ENCODE peak calls at places on chromosomes 13 and 19, in five cellular contexts. P, F, O, I and Z are unnamed samples.
A peak's percentile ranks its signal among the peaks of the same experiment; 100 is the strongest.

GRCh38 chr19:14366529-14366928 is 14.7 kb upstream of the ADGRE5 start:
- DNase-seq in P (peak; percentile 83), F (peak; percentile 67), O (peak; percentile 68), I (peak; percentile 48), Z (peak; percentile 75)

GRCh38 chr19:56639217-56639616 is 3.7 kb upstream of the SMIM17 start:
- DNase-seq in P (peak; percentile 28), F (peak; percentile 21), O (peak; percentile 3), I (peak; percentile 10), Z (no peak)

GRCh38 chr13:84037937-84038464 is 155.7 kb upstream of the SLITRK1 start:
- DNase-seq in P (no peak), F (no peak), O (no peak), I (no peak), Z (no peak)

GRCh38 chr13:114027046-114027760 is 53.3 kb upstream of the C13orf46 start:
- DNase-seq in P (peak; percentile 86), F (peak; percentile 27), O (peak; percentile 69), I (peak; percentile 53), Z (no peak)

GRCh38 chr13:109010912-109011311 is 381.5 kb downstream of the MYO16 start:
- DNase-seq in P (no peak), F (no peak), O (no peak), I (no peak), Z (no peak)

GRCh38 chr19:39599116-39599515 is 3.2 kb upstream of the LGALS13 start:
- DNase-seq in P (no peak), F (peak; percentile 33), O (peak; percentile 27), I (peak; percentile 16), Z (peak; percentile 19)

GRCh38 chr13:20053891-20054290 is 95.4 kb downstream of the ZMYM2 start:
- DNase-seq in P (no peak), F (no peak), O (no peak), I (no peak), Z (no peak)

GRCh38 chr19:3618144-3618810 is 8.3 kb downstream of the CACTIN start:
- DNase-seq in P (peak; percentile 95), F (peak; percentile 77), O (peak; percentile 29), I (peak; percentile 23), Z (no peak)

GRCh38 chr13:109627649-109628048 is 158.7 kb downstream of the IRS2 start:
- DNase-seq in P (no peak), F (no peak), O (no peak), I (no peak), Z (no peak)

GRCh38 chr19:31264379-31264778 is 84.9 kb downstream of the TSHZ3 start:
- DNase-seq in P (peak; percentile 22), F (no peak), O (no peak), I (no peak), Z (no peak)

GRCh38 chr19:40542197-40542859 is 34.3 kb upstream of the SHKBP1 start:
- DNase-seq in P (peak; percentile 84), F (no peak), O (peak; percentile 60), I (peak; percentile 25), Z (peak; percentile 74)

GRCh38 chr13:41467546-41467945 is 10.2 kb downstream of the RGCC start:
- DNase-seq in P (no peak), F (no peak), O (no peak), I (no peak), Z (no peak)

GRCh38 chr19:15583346-15583745 is 31.7 kb upstream of the CYP4F8 start:
- DNase-seq in P (no peak), F (no peak), O (no peak), I (no peak), Z (no peak)

GRCh38 chr13:77751513-77752456 is 54.3 kb downstream of the SLAIN1 start:
- DNase-seq in P (no peak), F (peak; percentile 72), O (peak; percentile 37), I (peak; percentile 29), Z (no peak)

GRCh38 chr13:28282451-28282850 is 144.1 kb downstream of the PAN3 start:
- DNase-seq in P (no peak), F (no peak), O (no peak), I (no peak), Z (no peak)

GRCh38 chr13:45456196-45456972 is 8.4 kb upstream of the COG3 start:
- DNase-seq in P (no peak), F (peak; percentile 53), O (peak; percentile 69), I (peak; percentile 64), Z (peak; percentile 12)

GRCh38 chr19:485583-486236 is 10.6 kb upstream of the MADCAM1 start:
- DNase-seq in P (no peak), F (peak; percentile 52), O (no peak), I (peak; percentile 36), Z (peak; percentile 46)

GRCh38 chr13:23202383-23202782 is 21.6 kb downstream of the SGCG start:
- DNase-seq in P (no peak), F (no peak), O (no peak), I (peak; percentile 7), Z (no peak)

GRCh38 chr19:54502518-54503048 is at the start of gene LAIR2:
- DNase-seq in P (no peak), F (no peak), O (no peak), I (no peak), Z (no peak)

GRCh38 chr13:59424661-59425060 is 739.1 kb downstream of the DIAPH3 start:
- DNase-seq in P (no peak), F (peak; percentile 72), O (peak; percentile 69), I (peak; percentile 62), Z (no peak)

DNA sequence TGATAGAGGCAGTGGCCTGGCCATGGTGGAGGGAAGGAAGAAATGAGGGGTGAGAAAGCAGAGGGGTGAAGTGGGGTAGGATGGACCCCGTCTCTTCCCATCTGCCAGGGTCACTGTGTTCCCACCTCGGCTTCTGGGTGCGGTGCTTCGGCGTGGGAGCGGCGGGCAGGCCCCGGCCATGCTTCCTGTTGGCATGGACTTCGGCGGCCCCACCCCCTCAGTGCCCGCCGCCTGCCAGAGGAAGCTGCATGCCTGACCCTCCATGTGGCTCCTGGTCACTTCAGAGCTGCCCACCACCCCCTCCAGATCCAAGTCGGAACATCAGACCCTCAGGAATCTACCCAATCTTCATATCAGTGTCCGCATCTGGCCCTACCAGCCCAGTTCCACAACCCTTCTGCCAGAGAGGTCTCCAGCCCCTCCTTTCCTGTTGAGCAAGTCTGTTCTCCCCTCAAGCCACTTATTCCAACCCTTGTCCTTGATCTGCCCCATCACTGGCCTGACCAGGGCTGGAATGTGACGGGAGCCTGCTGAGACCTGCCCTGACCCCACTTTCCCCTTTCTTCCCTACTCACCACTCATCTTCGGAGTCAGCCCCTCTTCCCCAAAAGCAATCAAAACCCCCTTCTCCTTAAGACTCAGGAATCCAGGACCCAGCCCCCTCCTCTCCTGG is 1.5 kb downstream of the KCNN4 start:
- DNase-seq in P (no peak), F (no peak), O (no peak), I (no peak), Z (no peak)
- H3K4me3 ChIP-seq in P (no peak overlapping the region), F (no peak overlapping the region), O (no peak overlapping the region), I (no peak overlapping the region), Z (no peak overlapping the region)

GRCh38 chr13:38013676-38014075 is 144.1 kb upstream of the TRPC4 start:
- DNase-seq in P (no peak), F (no peak), O (no peak), I (no peak), Z (no peak)

GRCh38 chr13:38012096-38012495 is 142.5 kb upstream of the TRPC4 start:
- DNase-seq in P (no peak), F (no peak), O (no peak), I (no peak), Z (no peak)

GRCh38 chr13:38017320-38017719 is 147.7 kb upstream of the TRPC4 start:
- DNase-seq in P (no peak), F (no peak), O (no peak), I (no peak), Z (no peak)
- H3K9me3 ChIP-seq in P (peaks cover 2% of the 10 kb centered on the region), F (peaks cover 18% of the 10 kb centered on the region), O (no peaks in the 10 kb centered on the region), I (no peaks in the 10 kb centered on the region), Z (peaks cover 15% of the 10 kb centered on the region)

DNA sequence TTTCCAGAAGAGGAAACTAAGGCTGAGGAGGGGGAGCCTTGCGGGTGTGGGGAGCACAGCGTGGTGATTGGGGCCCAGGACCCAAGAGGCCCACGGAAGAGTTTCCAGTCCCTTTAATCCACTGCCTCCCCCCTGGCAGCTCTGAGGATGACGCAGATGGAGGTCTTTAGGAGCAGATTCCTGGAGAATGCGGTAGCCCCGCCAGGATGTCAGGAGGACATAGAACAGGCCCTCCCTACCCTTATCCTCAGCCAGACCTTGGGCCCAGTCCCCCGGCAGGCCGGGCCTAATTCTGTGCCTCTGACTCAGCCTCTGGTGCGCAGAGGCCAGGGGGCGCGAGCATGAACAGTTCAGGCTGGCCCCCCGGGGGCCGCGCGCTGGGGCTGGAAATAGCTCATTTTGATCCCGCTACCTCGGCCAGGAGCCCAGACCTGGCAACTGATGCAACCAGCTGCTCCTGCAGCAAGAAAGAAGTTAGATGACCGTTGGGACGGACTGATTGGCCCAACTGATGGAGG is 461 bp upstream of the HSPB6 start:
- DNase-seq in P (peak; percentile 94), F (peak; percentile 95), O (peak; percentile 96), I (peak; percentile 96), Z (peak; percentile 99)
- H3K4me3 ChIP-seq in P (no peak overlapping the region), F (peak overlapping the region; percentile 98), O (peak overlapping the region; percentile 1), I (no peak overlapping the region), Z (peak overlapping the region; percentile 93)

GRCh38 chr19:58166268-58166667 is 15.7 kb upstream of the ZNF329 start:
- DNase-seq in P (no peak), F (no peak), O (no peak), I (no peak), Z (no peak)

GRCh38 chr19:58170860-58171259 is 12.0 kb upstream of the ZNF274 start:
- DNase-seq in P (no peak), F (no peak), O (peak; percentile 42), I (peak; percentile 44), Z (peak; percentile 40)

DNA sequence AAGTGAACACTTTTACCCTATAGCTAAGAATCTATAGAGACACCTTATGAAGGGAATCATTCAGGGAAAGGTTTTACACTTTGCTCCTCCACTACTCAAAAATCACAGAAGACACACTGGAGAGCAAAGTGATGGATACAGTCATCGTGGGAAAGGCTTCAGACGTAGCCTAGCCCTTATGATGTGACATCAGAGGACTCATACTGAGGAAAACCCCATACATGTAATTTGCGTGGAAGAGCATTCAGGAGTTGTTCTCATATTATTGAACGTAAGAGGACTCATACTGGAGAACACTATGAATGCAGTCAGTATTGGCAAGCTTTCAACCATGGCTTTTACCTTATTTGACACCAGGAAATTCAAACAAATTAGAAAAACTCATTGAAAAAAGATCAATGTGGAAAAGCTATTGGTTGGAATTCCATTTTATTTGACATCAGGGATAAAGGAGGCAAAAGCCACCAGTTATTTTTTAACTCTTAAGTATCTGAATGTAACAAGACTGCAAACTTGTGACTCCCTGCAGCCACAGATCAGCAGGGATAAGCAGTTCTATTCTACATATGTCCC is 16.1 kb upstream of the ZNF274 start:
- DNase-seq in P (no peak), F (no peak), O (no peak), I (no peak), Z (no peak)
- H3K9me3 ChIP-seq in P (peaks cover 23% of the 10 kb centered on the region), F (peaks cover 84% of the 10 kb centered on the region), O (peaks cover 70% of the 10 kb centered on the region), I (no peaks in the 10 kb centered on the region), Z (peaks cover 47% of the 10 kb centered on the region)

GRCh38 chr19:7829561-7830271 is at the start of gene EVI5L:
- DNase-seq in P (peak; percentile 99), F (peak; percentile 99), O (peak; percentile 100), I (peak; percentile 100), Z (peak; percentile 100)

GRCh38 chr19:7831452-7831851 is 1.4 kb downstream of the EVI5L start:
- DNase-seq in P (no peak), F (peak; percentile 10), O (peak; percentile 34), I (peak; percentile 46), Z (peak; percentile 49)

GRCh38 chr19:7830823-7831222 is 805 bp downstream of the EVI5L start:
- DNase-seq in P (no peak), F (no peak), O (no peak), I (no peak), Z (no peak)

GRCh38 chr19:7829162-7829520 is 877 bp upstream of the EVI5L start:
- DNase-seq in P (no peak), F (no peak), O (no peak), I (no peak), Z (no peak)

GRCh38 chr19:7830272-7830771 is 304 bp downstream of the EVI5L start:
- DNase-seq in P (peak; percentile 81), F (no peak), O (no peak), I (no peak), Z (no peak)
- H3K4me3 ChIP-seq in P (peak overlapping the region; percentile 70), F (peak overlapping the region; percentile 79), O (peak overlapping the region; percentile 63), I (peak overlapping the region; percentile 49), Z (peak overlapping the region; percentile 58)